ENCODE peak calls at places on chromosomes 5 and 9, in seven cellular contexts. N is tibial artery; D is left ventricle myocardium superior; Z is RWPE1; S is stimulated activated CD8-positive, alpha-beta memory T cell treated with anti-CD3 and anti-CD28 coated beads, Interleukin-15, amount 100 ng/mL, for 1 hour; V is KBM-7; O is NCI-H748 treated with DMSO at 0.1 percent for 48 hours. I is an unnamed sample.

GRCh38 chr5:170633235-170634041 is 129.6 kb downstream of the KCNIP1 start:
- DNase-seq in Z (peak; percentile 69), N (peak; percentile 77), O (peak; percentile 81), D (no peak), S (no peak), V (no peak), I (peak; percentile 74)

GRCh38 chr5:18744990-18745590 is 1110.8 kb downstream of the TAF11L14 start:
- DNase-seq in S (no peak), V (peak; percentile 60), N (no peak), Z (no peak), O (peak; percentile 80), D (no peak), I (no peak)

GRCh38 chr9:4922730-4923129 is 62.3 kb upstream of the JAK2 start:
- DNase-seq in V (no peak), D (no peak), O (no peak), Z (no peak), S (no peak), N (no peak), I (no peak)

GRCh38 chr5:125633523-125633922 is 789.7 kb upstream of the GRAMD2B start:
- DNase-seq in O (no peak), Z (no peak), S (no peak), N (no peak), V (no peak), D (no peak), I (no peak)

GRCh38 chr5:61878471-61878870 is 427.5 kb upstream of the KIF2A start:
- DNase-seq in D (no peak), N (no peak), O (no peak), S (no peak), Z (no peak), V (no peak), I (no peak)

GRCh38 chr9:108093773-108094675 is 604.5 kb upstream of the KLF4 start:
- DNase-seq in O (no peak), N (no peak), Z (peak; percentile 81), D (no peak), S (no peak), V (no peak), I (no peak)

GRCh38 chr9:131418143-131419028 is 24.5 kb downstream of the PRRC2B start:
- DNase-seq in S (no peak), N (no peak), D (peak; percentile 55), V (no peak), Z (peak; percentile 30), O (peak; percentile 21), I (peak; percentile 66)

GRCh38 chr5:43065384-43066230 is 25.5 kb upstream of the ANXA2R start:
- DNase-seq in S (peak; percentile 21), Z (peak; percentile 20), D (peak; percentile 75), O (peak; percentile 94), V (peak; percentile 79), N (peak; percentile 79), I (peak; percentile 17)

GRCh38 chr5:144944936-144945335 is 774.3 kb downstream of the KCTD16 start:
- DNase-seq in S (no peak), D (no peak), V (no peak), O (peak; percentile 33), Z (no peak), N (no peak), I (no peak)

GRCh38 chr5:61625682-61626620 is 293.9 kb downstream of the ZSWIM6 start:
- DNase-seq in D (peak; percentile 90), S (no peak), O (no peak), Z (peak; percentile 46), V (no peak), N (peak; percentile 87), I (peak; percentile 81)

GRCh38 chr5:122880749-122881148 is 35.3 kb downstream of the SNX24 start:
- DNase-seq in D (no peak), V (no peak), Z (no peak), N (no peak), S (no peak), O (no peak), I (no peak)

GRCh38 chr5:11281842-11282241 is 520.8 kb upstream of the DAP start:
- DNase-seq in V (no peak), O (no peak), D (no peak), S (no peak), Z (no peak), N (no peak), I (no peak)

GRCh38 chr9:133572821-133573361 is 36.3 kb downstream of the FAM163B start:
- DNase-seq in V (no peak), Z (no peak), S (no peak), N (peak; percentile 77), D (peak; percentile 91), O (no peak), I (no peak)

GRCh38 chr5:148794729-148795590 is 31.5 kb upstream of the ADRB2 start:
- DNase-seq in Z (no peak), O (no peak), V (peak; percentile 43), S (no peak), D (no peak), N (no peak), I (no peak)

GRCh38 chr5:145991044-145991575 is 54.7 kb downstream of the SH3RF2 start:
- DNase-seq in D (no peak), Z (no peak), V (no peak), O (no peak), S (no peak), N (no peak), I (no peak)

GRCh38 chr5:39076757-39077475 is 2.7 kb upstream of the RICTOR start:
- DNase-seq in Z (peak; percentile 55), V (peak; percentile 85), O (peak; percentile 40), N (no peak), D (no peak), S (no peak), I (no peak)

I was measured in GM23338.